ENCODE peak calls at places on chromosome 5, in five cellular contexts. T, Z, J, K and W are unnamed samples.

GRCh38 chr5:14715481-14715880 is 51.0 kb downstream of the OTULIN start:
- DNase-seq in T (no peak), Z (no peak), J (no peak), K (no peak), W (no peak)

GRCh38 chr5:24905123-24905522 is 260.3 kb upstream of the CDH10 start:
- DNase-seq in T (no peak), Z (no peak), J (no peak), K (peak), W (peak)

GRCh38 chr5:139120521-139120920 is 77.6 kb downstream of the SIL1 start:
- DNase-seq in T (no peak), Z (no peak), J (no peak), K (no peak), W (no peak)

GRCh38 chr5:132057498-132058255 is 2.8 kb upstream of the IL3 start:
- DNase-seq in T (no peak), Z (no peak), J (peak), K (no peak), W (no peak)

GRCh38 chr5:107247427-107247826 is 423.3 kb downstream of the EFNA5 start:
- DNase-seq in T (no peak), Z (no peak), J (no peak), K (no peak), W (no peak)

GRCh38 chr5:101942321-101942882 is 353.7 kb downstream of the SLCO4C1 start:
- DNase-seq in T (peak), Z (peak), J (peak), K (peak), W (no peak)

GRCh38 chr5:126368239-126368812 is 54.9 kb upstream of the GRAMD2B start:
- DNase-seq in T (peak), Z (no peak), J (no peak), K (no peak), W (peak)

GRCh38 chr5:72523960-72524582 is 16.9 kb upstream of the ZNF366 start:
- DNase-seq in T (no peak), Z (peak), J (no peak), K (peak), W (peak)

GRCh38 chr5:1465966-1466471 is 20.8 kb upstream of the SLC6A3 start:
- DNase-seq in T (no peak), Z (no peak), J (no peak), K (no peak), W (no peak)

GRCh38 chr5:39132792-39133191 is 58.6 kb upstream of the RICTOR start:
- DNase-seq in T (no peak), Z (no peak), J (no peak), K (no peak), W (no peak)

GRCh38 chr5:134438268-134438622 is 26.6 kb upstream of the CDKN2AIPNL start:
- DNase-seq in T (no peak), Z (peak), J (no peak), K (peak), W (peak)

GRCh38 chr5:36777105-36777757 is 99.3 kb upstream of the NIPBL start:
- DNase-seq in T (peak), Z (peak), J (no peak), K (peak), W (peak)

GRCh38 chr5:55042886-55043285 is 18.8 kb downstream of the GZMK start:
- DNase-seq in T (no peak), Z (no peak), J (no peak), K (no peak), W (no peak)

GRCh38 chr5:100667021-100667671 is 132.0 kb downstream of the FAM174A start:
- DNase-seq in T (no peak), Z (peak), J (no peak), K (no peak), W (peak)